ENCODE peak calls at places on chromosomes 12 and 14, in ten cellular contexts. N is cardiac muscle cell, R is BE2C, O is HFF-Myc, D is AG09309, U is hepatocyte, C is prostate gland, Y is adipocyte, K is upper lobe of right lung, S is uterus. Z is an unnamed sample.

GRCh38 chr12:75480469-75480949 is at the start of gene GLIPR1:
- DNase-seq in O (peak), C (peak), K (peak), S (peak), N (peak), U (peak), D (peak), R (no peak), Y (peak), Z (peak)

GRCh38 chr12:262817-263216 is at the start of gene SLC6A13:
- DNase-seq in C (no peak), U (no peak), Y (no peak), K (peak), R (no peak), D (no peak), N (no peak), O (no peak), S (no peak), Z (no peak)

GRCh38 chr14:68464716-68465115 is 328.2 kb downstream of the ZFP36L1 start:
- DNase-seq in S (no peak), U (no peak), D (no peak), N (no peak), K (no peak), Y (peak), R (no peak), C (no peak), O (no peak), Z (peak)

GRCh38 chr12:131894981-131895639 is 688 bp downstream of the ULK1 start:
- DNase-seq in S (peak), R (peak), K (peak), C (no peak), N (no peak), O (no peak), D (no peak), U (peak), Y (peak), Z (no peak)

GRCh38 chr14:39426605-39427004 is 5.6 kb downstream of the FBXO33 start:
- DNase-seq in N (peak), R (no peak), S (no peak), U (peak), D (peak), O (peak), K (no peak), Y (peak), C (no peak), Z (peak)

GRCh38 chr14:103522028-103522581 is 525 bp downstream of the CKB start:
- DNase-seq in Y (peak), U (no peak), C (no peak), R (peak), K (peak), O (no peak), D (no peak), N (no peak), S (peak), Z (no peak)

GRCh38 chr14:50784683-50785505 is 46.1 kb downstream of the NIN start:
- DNase-seq in C (no peak), R (peak), N (no peak), O (no peak), S (no peak), D (no peak), K (no peak), U (no peak), Y (no peak), Z (no peak)

GRCh38 chr14:36718216-36718615 is 56.6 kb downstream of the PAX9 start:
- DNase-seq in U (no peak), O (no peak), K (no peak), D (no peak), R (no peak), C (no peak), N (no peak), S (no peak), Y (peak), Z (no peak)

GRCh38 chr12:25151476-25151875 is 43.5 kb downstream of the DNAI7 start:
- DNase-seq in R (peak), U (peak), S (peak), Y (peak), N (peak), O (peak), D (peak), K (no peak), C (no peak), Z (peak)

GRCh38 chr14:79016828-79017505 is 846.8 kb downstream of the NRXN3 start:
- DNase-seq in C (no peak), R (no peak), N (peak), O (peak), Y (peak), D (peak), K (no peak), S (no peak), U (peak), Z (peak)

GRCh38 chr14:91317381-91318313 is 73.1 kb upstream of the GPR68 start:
- DNase-seq in U (no peak), K (peak), S (peak), O (no peak), C (peak), Y (no peak), D (no peak), R (peak), N (peak), Z (peak)

GRCh38 chr14:104967144-104967413 is 11.1 kb downstream of the AHNAK2 start:
- DNase-seq in O (no peak), S (peak), R (no peak), U (no peak), D (no peak), N (no peak), K (no peak), C (no peak), Y (no peak), Z (no peak)

GRCh38 chr14:105485720-105486332 is 860 bp upstream of the CRIP1 start:
- DNase-seq in D (no peak), U (peak), S (no peak), R (peak), K (no peak), N (peak), Y (no peak), O (no peak), C (no peak), Z (no peak)

GRCh38 chr14:99423434-99423833 is 57.2 kb downstream of the SETD3 start:
- DNase-seq in U (no peak), D (no peak), Y (no peak), N (no peak), K (no peak), C (no peak), S (no peak), R (no peak), O (no peak), Z (no peak)

GRCh38 chr12:15540469-15540872 is 218.2 kb downstream of the PTPRO start:
- DNase-seq in N (peak), K (no peak), Y (peak), D (peak), U (no peak), O (peak), R (no peak), S (no peak), C (no peak), Z (peak)

GRCh38 chr12:14767617-14768016 is 35.7 kb downstream of the WBP11 start:
- DNase-seq in O (no peak), S (no peak), R (no peak), K (no peak), Y (no peak), N (no peak), C (no peak), U (no peak), D (no peak), Z (no peak)

GRCh38 chr12:85278598-85279448 is 1.2 kb upstream of the ALX1 start:
- DNase-seq in O (no peak), S (no peak), U (no peak), C (no peak), D (no peak), Y (no peak), R (no peak), N (no peak), K (no peak), Z (no peak)

GRCh38 chr14:74763803-74764531 is 851 bp downstream of the YLPM1 start:
- DNase-seq in K (no peak), D (no peak), O (no peak), R (peak), N (peak), S (peak), Y (peak), U (peak), C (peak), Z (peak)

GRCh38 chr14:74762917-74763802 is at the start of gene YLPM1:
- DNase-seq in O (peak), Y (peak), D (peak), C (peak), U (peak), S (peak), K (peak), R (peak), N (peak), Z (peak)

GRCh38 chr14:74771409-74771808 is 8.3 kb downstream of the YLPM1 start:
- DNase-seq in K (no peak), N (peak), Y (no peak), D (no peak), S (no peak), R (no peak), U (no peak), O (no peak), C (no peak), Z (no peak)

GRCh38 chr14:74765721-74766120 is 2.6 kb downstream of the YLPM1 start:
- DNase-seq in S (no peak), U (no peak), D (no peak), Y (no peak), N (no peak), R (no peak), O (no peak), K (no peak), C (no peak), Z (no peak)
- H3K4me3 ChIP-seq in S (no peak), U (peak), D (no peak), Y (peak), N (peak), R (peak), O (peak), K (peak), C (peak), Z (peak)

GRCh38 chr12:57221169-57221917 is 4.7 kb downstream of the NXPH4 start:
- DNase-seq in O (no peak), K (no peak), U (no peak), R (no peak), S (no peak), N (no peak), D (no peak), C (no peak), Y (no peak), Z (no peak)
- H3K4me3 ChIP-seq in O (no peak), K (no peak), U (no peak), R (no peak), S (no peak), N (no peak), D (no peak), C (no peak), Y (no peak), Z (no peak)

DNA sequence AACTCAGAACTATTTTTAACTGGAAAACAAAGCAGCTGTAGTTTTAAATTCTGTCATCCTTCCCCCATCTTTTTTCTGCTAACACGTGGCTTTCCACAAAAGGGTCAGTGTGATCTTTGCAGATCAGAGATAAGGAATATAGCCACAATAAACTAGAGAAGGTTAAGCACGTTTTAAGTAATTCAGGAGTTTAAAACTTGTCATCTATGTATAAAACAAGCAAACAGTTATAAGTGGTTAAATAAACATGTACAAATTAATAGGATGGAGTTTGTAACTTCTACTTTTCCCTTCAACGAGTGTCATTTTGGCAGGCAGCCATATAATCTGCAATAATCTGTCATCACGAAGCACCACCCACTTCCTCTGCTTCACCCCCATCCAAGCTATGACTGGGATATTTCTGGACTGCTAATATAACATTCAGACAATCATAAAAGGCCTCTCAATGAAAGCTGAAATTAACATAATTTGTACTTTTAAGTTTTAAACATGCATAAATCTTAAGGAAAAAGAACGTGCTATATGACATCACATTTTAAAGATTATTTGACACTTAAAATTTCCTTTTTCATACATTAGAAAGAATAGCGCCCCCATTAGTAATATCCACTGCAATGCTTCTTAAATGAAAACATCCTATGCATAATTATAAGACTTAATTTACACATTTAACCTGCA is 15.2 kb downstream of the TAOK3 start:
- DNase-seq in K (no peak), D (no peak), U (peak), S (no peak), R (peak), N (peak), C (no peak), O (peak), Y (no peak), Z (peak)
- H3K4me3 ChIP-seq in K (peak), D (no peak), U (no peak), S (no peak), R (no peak), N (no peak), C (no peak), O (no peak), Y (peak), Z (no peak)

GRCh38 chr12:18267427-18267826 is 6.1 kb downstream of the PIK3C2G start:
- DNase-seq in U (no peak), Y (no peak), C (no peak), O (no peak), R (no peak), D (no peak), K (no peak), S (no peak), N (no peak), Z (no peak)
- H3K4me3 ChIP-seq in U (no peak), Y (no peak), C (no peak), O (no peak), R (no peak), D (no peak), K (no peak), S (no peak), N (no peak), Z (no peak)

DNA sequence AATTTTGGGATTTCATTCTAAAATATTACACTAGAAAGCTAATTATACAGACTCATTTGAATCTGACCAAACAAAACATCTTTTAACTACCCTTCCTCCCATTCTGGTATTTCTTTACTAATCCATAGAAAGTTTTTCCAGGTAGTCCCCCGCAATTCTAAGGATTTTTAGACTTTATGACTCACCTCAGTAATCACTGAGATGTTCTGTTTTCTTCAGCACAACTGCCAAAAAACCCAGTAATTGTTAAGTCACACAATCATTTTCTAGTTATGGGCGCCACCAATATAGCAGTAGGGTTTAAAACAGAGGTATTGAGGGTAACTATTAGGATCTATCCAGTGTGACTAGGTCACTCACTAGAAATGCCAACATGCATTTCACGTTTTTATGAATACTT is 1.6 kb upstream of the ARID4A start:
- DNase-seq in D (no peak), K (no peak), U (no peak), N (peak), R (no peak), C (no peak), O (no peak), S (no peak), Y (peak), Z (peak)
- H3K4me3 ChIP-seq in D (peak), K (peak), U (peak), N (peak), R (peak), C (peak), O (peak), S (peak), Y (peak), Z (peak)

DNA sequence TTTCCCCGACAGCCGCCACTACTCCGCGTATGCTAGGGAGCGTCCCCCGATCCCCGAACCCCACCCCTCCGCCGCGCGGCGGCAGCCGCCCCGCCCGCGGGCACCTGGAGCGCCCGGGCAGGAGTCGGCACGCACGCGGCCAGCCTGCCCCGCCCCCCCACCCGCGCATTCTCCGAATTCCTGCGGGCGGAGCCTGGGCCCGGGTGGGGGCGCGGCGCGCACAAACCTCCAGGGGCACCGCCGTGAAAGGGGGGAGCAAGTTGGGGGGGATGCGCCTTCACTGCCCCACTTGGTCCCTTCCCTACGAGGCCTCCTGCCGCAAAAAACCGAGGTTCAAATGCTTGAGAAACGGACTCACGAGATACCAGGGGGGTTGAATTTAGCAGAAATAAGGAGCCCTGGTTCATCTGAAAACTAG is 1.7 kb downstream of the AJUBA start:
- DNase-seq in Y (peak), O (no peak), C (peak), D (no peak), S (peak), R (no peak), N (peak), U (peak), K (peak), Z (peak)
- H3K4me3 ChIP-seq in Y (peak), O (peak), C (peak), D (peak), S (peak), R (no peak), N (peak), U (peak), K (peak), Z (peak)

GRCh38 chr12:128969480-128970055 is 116.3 kb downstream of the GLT1D1 start:
- DNase-seq in D (no peak), Y (peak), K (peak), U (peak), R (no peak), C (no peak), O (no peak), S (no peak), N (no peak), Z (no peak)
- H3K4me3 ChIP-seq in D (no peak), Y (no peak), K (no peak), U (no peak), R (no peak), C (no peak), O (no peak), S (no peak), N (no peak), Z (no peak)

GRCh38 chr12:99528478-99528877 is 119.1 kb upstream of the GARIN6 start:
- DNase-seq in D (no peak), R (no peak), O (no peak), S (no peak), K (no peak), U (no peak), C (no peak), Y (no peak), N (no peak), Z (no peak)
- H3K4me3 ChIP-seq in D (no peak), R (no peak), O (no peak), S (no peak), K (no peak), U (no peak), C (no peak), Y (no peak), N (no peak), Z (no peak)

GRCh38 chr12:93368766-93369165 is 9.0 kb upstream of the NUDT4 start:
- DNase-seq in N (no peak), C (no peak), R (no peak), O (no peak), K (no peak), D (no peak), Y (no peak), U (no peak), S (no peak), Z (no peak)
- H3K4me3 ChIP-seq in N (no peak), C (no peak), R (no peak), O (no peak), K (no peak), D (no peak), Y (no peak), U (no peak), S (no peak), Z (no peak)

GRCh38 chr12:57907281-57907680 is 34.1 kb upstream of the ATP23 start:
- DNase-seq in C (no peak), S (no peak), R (no peak), U (no peak), D (no peak), K (no peak), O (no peak), Y (no peak), N (no peak), Z (no peak)

GRCh38 chr12:57909056-57909455 is 32.3 kb upstream of the ATP23 start:
- DNase-seq in K (no peak), R (no peak), U (no peak), S (no peak), C (no peak), D (no peak), O (no peak), Y (no peak), N (no peak), Z (no peak)

GRCh38 chr12:57906821-57907220 is 34.5 kb upstream of the ATP23 start:
- DNase-seq in U (no peak), D (no peak), O (no peak), N (no peak), S (no peak), C (no peak), K (no peak), Y (no peak), R (no peak), Z (no peak)

GRCh38 chr12:57909611-57910010 is 31.8 kb upstream of the ATP23 start:
- DNase-seq in N (no peak), S (no peak), C (no peak), Y (no peak), O (no peak), U (no peak), D (no peak), R (no peak), K (no peak), Z (no peak)

GRCh38 chr12:57908511-57908910 is 32.9 kb upstream of the ATP23 start:
- DNase-seq in K (no peak), S (no peak), O (no peak), C (no peak), Y (no peak), N (no peak), R (no peak), D (no peak), U (no peak), Z (no peak)
- H3K4me3 ChIP-seq in K (no peak), S (no peak), O (no peak), C (no peak), Y (no peak), N (no peak), R (no peak), D (no peak), U (no peak), Z (no peak)